ENCODE peak calls at places on chromosomes 2 and 18, in five cellular contexts. B is neuronal stem cell, J is trophoblast cell, X is H1, Q is H9. U is an unnamed sample.

GRCh38 chr2:167478196-167478595 is 589.9 kb downstream of the XIRP2 start:
- DNase-seq in X (no peak), B (no peak), J (no peak), Q (no peak), U (no peak)

GRCh38 chr2:69847068-69847828 is 17.8 kb downstream of the GMCL1 start:
- DNase-seq in X (no peak), Q (no peak), J (no peak), B (no peak), U (no peak)

GRCh38 chr2:70902067-70902442 is 33.6 kb upstream of the ATP6V1B1 start:
- DNase-seq in J (no peak), X (no peak), Q (no peak), B (no peak), U (no peak)

GRCh38 chr2:199646439-199646838 is 188.7 kb upstream of the SATB2 start:
- DNase-seq in X (no peak), J (no peak), Q (no peak), B (no peak), U (no peak)

GRCh38 chr2:219541611-219542180 is 1.9 kb downstream of the CHPF start:
- DNase-seq in J (peak), X (peak), B (peak), Q (peak), U (peak)

GRCh38 chr2:12488365-12488972 is 228.3 kb upstream of the TRIB2 start:
- DNase-seq in B (no peak), X (no peak), Q (no peak), J (no peak), U (no peak)

GRCh38 chr18:75247041-75247551 is 36.5 kb downstream of the TSHZ1 start:
- DNase-seq in B (no peak), X (no peak), J (no peak), Q (no peak), U (peak)

GRCh38 chr2:238462782-238463396 is 36.2 kb downstream of the ASB1 start:
- DNase-seq in J (no peak), B (no peak), Q (no peak), X (no peak), U (peak)

GRCh38 chr2:33058716-33059451 is 112.1 kb downstream of the LTBP1 start:
- DNase-seq in J (no peak), X (no peak), B (no peak), Q (no peak), U (no peak)

GRCh38 chr2:72828840-72829507 is 3.1 kb upstream of the EXOC6B start:
- DNase-seq in X (no peak), Q (no peak), B (no peak), J (peak), U (no peak)

GRCh38 chr2:151826737-151827157 is 1.5 kb downstream of the ARL5A start:
- DNase-seq in B (no peak), J (no peak), X (no peak), Q (no peak), U (peak)

GRCh38 chr2:26675651-26676255 is 16.8 kb upstream of the KCNK3 start:
- DNase-seq in Q (no peak), X (no peak), J (no peak), B (no peak), U (no peak)

GRCh38 chr2:229477269-229477668 is 206.2 kb upstream of the PID1 start:
- DNase-seq in B (no peak), Q (no peak), J (peak), X (no peak), U (no peak)

GRCh38 chr2:43224571-43225092 is 1.8 kb downstream of the ZFP36L2 start:
- DNase-seq in B (no peak), Q (no peak), X (no peak), J (no peak), U (peak)

GRCh38 chr2:119206201-119206600 is 17.4 kb upstream of the STEAP3 start:
- DNase-seq in B (no peak), J (no peak), Q (no peak), X (no peak), U (no peak)

GRCh38 chr2:95041824-95042442 is 16.4 kb downstream of the MAL start:
- DNase-seq in X (no peak), J (no peak), B (no peak), Q (no peak), U (no peak)

GRCh38 chr2:241091201-241091600 is 10.9 kb downstream of the MTERF4 start:
- DNase-seq in J (no peak), X (no peak), B (no peak), Q (no peak), U (no peak)

GRCh38 chr2:9210030-9210429 is 3.4 kb downstream of the ASAP2 start:
- DNase-seq in J (no peak), B (no peak), Q (no peak), X (no peak), U (no peak)

GRCh38 chr2:100119235-100119634 is 23.2 kb downstream of the AFF3 start:
- DNase-seq in J (no peak), Q (no peak), B (peak), X (no peak), U (no peak)

GRCh38 chr18:47798366-47798765 is 132.1 kb downstream of the SMAD2 start:
- DNase-seq in B (no peak), X (no peak), Q (no peak), J (no peak), U (no peak)

GRCh38 chr2:100968146-100969145 is 33.6 kb upstream of the RPL31 start:
- DNase-seq in X (no peak), Q (no peak), B (no peak), J (no peak), U (no peak)

GRCh38 chr18:23257686-23258565 is 122.6 kb downstream of the CABLES1 start:
- DNase-seq in B (no peak), X (no peak), Q (no peak), J (peak), U (peak)

GRCh38 chr2:29281086-29281485 is 165.9 kb downstream of the CLIP4 start:
- DNase-seq in X (no peak), B (no peak), J (no peak), Q (no peak), U (no peak)

GRCh38 chr2:122525341-122525740 is 769.9 kb downstream of the TSN start:
- DNase-seq in J (no peak), B (no peak), X (no peak), Q (no peak), U (peak)

GRCh38 chr2:158795110-158795924 is at the start of gene DAPL1:
- DNase-seq in Q (no peak), X (no peak), J (no peak), B (no peak), U (no peak)

GRCh38 chr2:80086831-80087230 is 217.7 kb downstream of the LRRTM1 start:
- DNase-seq in X (no peak), Q (no peak), J (no peak), B (no peak), U (peak)

GRCh38 chr2:50529600-50530218 is 502.2 kb downstream of the NRXN1 start:
- DNase-seq in B (peak), Q (no peak), X (no peak), J (no peak), U (peak)

GRCh38 chr2:106034325-106034724 is 159.8 kb downstream of the UXS1 start:
- DNase-seq in X (no peak), Q (no peak), B (no peak), J (no peak), U (no peak)

GRCh38 chr18:34710430-34711386 is 610 bp downstream of the DTNA start:
- DNase-seq in B (no peak), X (no peak), Q (no peak), J (no peak), U (peak)

GRCh38 chr18:13797157-13797611 is 26.8 kb upstream of the MC5R start:
- DNase-seq in X (no peak), Q (no peak), J (peak), B (no peak), U (no peak)

GRCh38 chr2:2022941-2023586 is 278.7 kb upstream of the PXDN start:
- DNase-seq in J (no peak), Q (no peak), B (no peak), X (no peak), U (no peak)

GRCh38 chr2:165390875-165391274 is 78.6 kb upstream of the CSRNP3 start:
- DNase-seq in Q (no peak), J (no peak), X (no peak), B (no peak), U (no peak)

DNA sequence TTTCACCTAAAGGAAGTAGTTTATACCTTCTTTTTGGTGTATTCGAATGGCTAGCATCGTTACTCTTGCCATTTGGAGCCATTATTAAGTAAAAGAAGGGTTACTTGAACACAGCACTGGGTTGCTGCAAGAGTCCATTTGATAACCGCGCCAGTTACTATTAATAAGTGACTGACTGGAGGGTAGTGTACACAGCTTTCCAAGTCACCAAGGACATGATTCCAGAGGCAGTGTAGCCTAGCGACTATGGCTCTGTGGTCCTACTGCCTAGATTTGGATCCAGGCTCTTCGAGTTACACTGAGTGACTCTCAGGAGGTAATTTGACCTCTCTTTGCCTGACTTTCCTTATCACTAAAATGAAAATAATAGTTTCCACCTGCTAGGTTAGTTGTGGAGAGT is 206.8 kb downstream of the MEIS1 start:
- DNase-seq in B (no peak), X (no peak), J (no peak), Q (no peak), U (no peak)
- H2BK12ac ChIP-seq in B (no peak), X (no peak), J (no peak), Q (no peak), U (no peak)

DNA sequence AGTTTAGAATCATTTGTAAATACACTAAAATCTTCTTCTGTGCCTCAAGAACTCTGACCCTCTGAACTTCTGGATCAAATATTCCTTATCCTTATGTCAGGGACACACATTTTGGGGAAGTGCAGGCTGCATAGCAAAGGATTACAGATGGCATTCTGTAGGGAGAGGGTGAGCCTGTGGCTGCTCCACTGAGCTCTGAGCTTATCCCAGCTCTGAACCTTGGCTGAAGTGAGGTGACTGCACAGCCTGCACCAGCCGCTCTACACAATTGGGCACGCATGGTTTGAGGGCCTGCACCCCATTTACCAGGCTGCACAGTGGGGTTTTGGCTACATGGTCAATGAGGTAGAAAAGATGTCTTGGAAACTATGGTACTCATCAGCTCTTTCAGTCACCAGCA is 251.6 kb downstream of the GALR1 start:
- DNase-seq in J (no peak), Q (no peak), X (no peak), B (no peak), U (no peak)
- H2BK12ac ChIP-seq in J (no peak), Q (no peak), X (no peak), B (no peak), U (no peak)

GRCh38 chr2:36357506-36358316 is 2.1 kb downstream of the CRIM1 start:
- DNase-seq in Q (peak), J (peak), X (no peak), B (no peak), U (peak)
- H2BK12ac ChIP-seq in Q (no peak), J (no peak), X (no peak), B (no peak), U (no peak)

DNA sequence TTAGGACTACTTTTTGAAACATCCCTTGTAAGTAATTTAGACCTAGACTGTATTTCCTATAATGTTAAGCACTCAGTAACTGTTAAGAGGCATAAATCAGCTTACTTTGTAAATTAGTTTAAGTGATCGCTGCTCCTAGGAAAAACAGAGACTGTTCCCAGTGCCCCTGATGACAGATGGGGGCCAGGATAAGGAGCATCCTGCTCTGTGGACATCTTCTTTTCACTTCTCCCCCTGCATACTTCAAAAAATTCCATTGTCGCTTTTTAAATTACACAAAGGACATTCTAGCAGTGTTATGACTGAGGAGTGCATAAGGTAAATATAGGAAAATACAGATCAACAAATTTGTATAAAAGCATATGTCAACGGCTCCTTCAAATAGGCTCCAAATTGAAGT is 161.9 kb upstream of the ZNF516 start:
- DNase-seq in Q (no peak), B (no peak), X (no peak), J (no peak), U (no peak)
- H2BK12ac ChIP-seq in Q (no peak), B (no peak), X (no peak), J (no peak), U (no peak)

DNA sequence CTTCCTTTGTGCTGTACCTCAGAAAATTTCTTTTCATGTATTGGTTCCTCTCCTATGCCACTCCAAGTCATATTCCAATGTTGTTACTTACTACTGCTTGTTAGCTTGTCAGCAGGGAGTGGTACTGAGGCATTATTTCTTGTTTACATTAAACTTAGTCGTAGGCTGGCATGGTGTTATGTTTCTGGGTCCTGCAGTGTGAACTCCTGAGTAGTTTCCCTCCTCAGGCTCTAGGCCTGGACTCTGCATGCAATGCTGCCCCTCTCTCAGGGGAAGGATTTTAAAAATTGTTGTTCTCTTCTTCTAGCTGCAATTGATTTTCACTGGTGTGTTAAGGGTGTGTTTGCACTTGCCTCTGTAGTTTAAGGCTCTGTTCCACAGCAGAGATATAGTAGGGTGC is 671.6 kb downstream of the PLCL1 start:
- DNase-seq in J (no peak), B (no peak), X (no peak), Q (no peak), U (no peak)
- H2BK12ac ChIP-seq in J (no peak), B (no peak), X (no peak), Q (no peak), U (no peak)

GRCh38 chr2:60109744-60110143 is 443.7 kb downstream of the BCL11A start:
- DNase-seq in Q (no peak), X (no peak), J (no peak), B (no peak), U (no peak)
- H2BK12ac ChIP-seq in Q (no peak), X (no peak), J (no peak), B (no peak), U (no peak)

GRCh38 chr2:18706001-18706400 is 116.6 kb upstream of the NT5C1B start:
- DNase-seq in J (peak), Q (no peak), B (no peak), X (no peak), U (no peak)
- H2BK12ac ChIP-seq in J (no peak), Q (no peak), B (no peak), X (no peak), U (no peak)

GRCh38 chr18:43471873-43472272 is 194.6 kb upstream of the SYT4 start:
- DNase-seq in Q (no peak), B (no peak), J (no peak), X (no peak), U (no peak)
- H2BK12ac ChIP-seq in Q (no peak), B (no peak), J (no peak), X (no peak), U (no peak)